ENCODE peak calls at places on chromosomes 4 and X, in ten cellular contexts. One of them, this sample, is unnamed.

GRCh38 chr4:38574559-38575333 is 89.3 kb upstream of the KLF3 start:
- DNase-seq in stimulated activated effector memory CD8-positive, alpha-beta T cell treated with anti-CD3 and anti-CD28 coated beads, Interleukin-12 subunit alpha, Interleukin-12 subunit beta, amount 100 ng/mL, for 72 hours: no peak
- DNase-seq in mesendoderm: no peak
- DNase-seq in progenitor cell of endocrine pancreas: no peak
- DNase-seq in ovary: no peak
- DNase-seq in HT-29: peak
- DNase-seq in aorta: no peak
- DNase-seq in neural progenitor cell: no peak
- DNase-seq in dermis microvascular lymphatic vessel endothelial cell: no peak
- DNase-seq in Panc1: no peak
- DNase-seq in this sample: no peak

GRCh38 chr4:13920901-13921300 is 293.4 kb upstream of the BOD1L1 start:
- DNase-seq in stimulated activated effector memory CD8-positive, alpha-beta T cell treated with anti-CD3 and anti-CD28 coated beads, Interleukin-12 subunit alpha, Interleukin-12 subunit beta, amount 100 ng/mL, for 72 hours: no peak
- DNase-seq in mesendoderm: peak
- DNase-seq in progenitor cell of endocrine pancreas: no peak
- DNase-seq in ovary: no peak
- DNase-seq in HT-29: peak
- DNase-seq in aorta: no peak
- DNase-seq in neural progenitor cell: no peak
- DNase-seq in dermis microvascular lymphatic vessel endothelial cell: no peak
- DNase-seq in Panc1: peak
- DNase-seq in this sample: no peak

GRCh38 chrX:7198499-7198898 is 50.5 kb upstream of the PUDP start:
- DNase-seq in stimulated activated effector memory CD8-positive, alpha-beta T cell treated with anti-CD3 and anti-CD28 coated beads, Interleukin-12 subunit alpha, Interleukin-12 subunit beta, amount 100 ng/mL, for 72 hours: no peak
- DNase-seq in mesendoderm: peak
- DNase-seq in progenitor cell of endocrine pancreas: no peak
- DNase-seq in ovary: no peak
- DNase-seq in HT-29: no peak
- DNase-seq in aorta: no peak
- DNase-seq in neural progenitor cell: no peak
- DNase-seq in dermis microvascular lymphatic vessel endothelial cell: no peak
- DNase-seq in Panc1: no peak
- DNase-seq in this sample: no peak

GRCh38 chr4:6781561-6781960 is 966 bp upstream of the KIAA0232 start:
- DNase-seq in stimulated activated effector memory CD8-positive, alpha-beta T cell treated with anti-CD3 and anti-CD28 coated beads, Interleukin-12 subunit alpha, Interleukin-12 subunit beta, amount 100 ng/mL, for 72 hours: no peak
- DNase-seq in mesendoderm: no peak
- DNase-seq in progenitor cell of endocrine pancreas: no peak
- DNase-seq in ovary: no peak
- DNase-seq in HT-29: peak
- DNase-seq in aorta: no peak
- DNase-seq in neural progenitor cell: no peak
- DNase-seq in dermis microvascular lymphatic vessel endothelial cell: no peak
- DNase-seq in Panc1: no peak
- DNase-seq in this sample: no peak

GRCh38 chrX:115591856-115592842 is 31.2 kb downstream of the PLS3 start:
- DNase-seq in stimulated activated effector memory CD8-positive, alpha-beta T cell treated with anti-CD3 and anti-CD28 coated beads, Interleukin-12 subunit alpha, Interleukin-12 subunit beta, amount 100 ng/mL, for 72 hours: no peak
- DNase-seq in mesendoderm: no peak
- DNase-seq in progenitor cell of endocrine pancreas: no peak
- DNase-seq in ovary: no peak
- DNase-seq in HT-29: no peak
- DNase-seq in aorta: no peak
- DNase-seq in neural progenitor cell: no peak
- DNase-seq in dermis microvascular lymphatic vessel endothelial cell: no peak
- DNase-seq in Panc1: no peak
- DNase-seq in this sample: no peak

GRCh38 chrX:24590111-24590510 is 57.0 kb downstream of the PCYT1B start:
- DNase-seq in stimulated activated effector memory CD8-positive, alpha-beta T cell treated with anti-CD3 and anti-CD28 coated beads, Interleukin-12 subunit alpha, Interleukin-12 subunit beta, amount 100 ng/mL, for 72 hours: no peak
- DNase-seq in mesendoderm: no peak
- DNase-seq in progenitor cell of endocrine pancreas: no peak
- DNase-seq in ovary: no peak
- DNase-seq in HT-29: no peak
- DNase-seq in aorta: no peak
- DNase-seq in neural progenitor cell: no peak
- DNase-seq in dermis microvascular lymphatic vessel endothelial cell: no peak
- DNase-seq in Panc1: no peak
- DNase-seq in this sample: no peak

GRCh38 chr4:123430031-123430430 is 33.4 kb downstream of the SPRY1 start:
- DNase-seq in stimulated activated effector memory CD8-positive, alpha-beta T cell treated with anti-CD3 and anti-CD28 coated beads, Interleukin-12 subunit alpha, Interleukin-12 subunit beta, amount 100 ng/mL, for 72 hours: peak
- DNase-seq in mesendoderm: no peak
- DNase-seq in progenitor cell of endocrine pancreas: no peak
- DNase-seq in ovary: no peak
- DNase-seq in HT-29: no peak
- DNase-seq in aorta: no peak
- DNase-seq in neural progenitor cell: no peak
- DNase-seq in dermis microvascular lymphatic vessel endothelial cell: no peak
- DNase-seq in Panc1: no peak
- DNase-seq in this sample: no peak

GRCh38 chrX:120456973-120457372 is 12.1 kb downstream of the LAMP2 start:
- DNase-seq in stimulated activated effector memory CD8-positive, alpha-beta T cell treated with anti-CD3 and anti-CD28 coated beads, Interleukin-12 subunit alpha, Interleukin-12 subunit beta, amount 100 ng/mL, for 72 hours: no peak
- DNase-seq in mesendoderm: no peak
- DNase-seq in progenitor cell of endocrine pancreas: no peak
- DNase-seq in ovary: no peak
- DNase-seq in HT-29: no peak
- DNase-seq in aorta: no peak
- DNase-seq in neural progenitor cell: no peak
- DNase-seq in dermis microvascular lymphatic vessel endothelial cell: no peak
- DNase-seq in Panc1: no peak
- DNase-seq in this sample: no peak

GRCh38 chr4:128163177-128164117 is 102.3 kb downstream of the LARP1B start:
- DNase-seq in stimulated activated effector memory CD8-positive, alpha-beta T cell treated with anti-CD3 and anti-CD28 coated beads, Interleukin-12 subunit alpha, Interleukin-12 subunit beta, amount 100 ng/mL, for 72 hours: no peak
- DNase-seq in mesendoderm: peak
- DNase-seq in progenitor cell of endocrine pancreas: no peak
- DNase-seq in ovary: no peak
- DNase-seq in HT-29: peak
- DNase-seq in aorta: no peak
- DNase-seq in neural progenitor cell: no peak
- DNase-seq in dermis microvascular lymphatic vessel endothelial cell: peak
- DNase-seq in Panc1: peak
- DNase-seq in this sample: no peak

GRCh38 chr4:6228158-6229067 is 28.1 kb upstream of the JAKMIP1 start:
- DNase-seq in stimulated activated effector memory CD8-positive, alpha-beta T cell treated with anti-CD3 and anti-CD28 coated beads, Interleukin-12 subunit alpha, Interleukin-12 subunit beta, amount 100 ng/mL, for 72 hours: no peak
- DNase-seq in mesendoderm: no peak
- DNase-seq in progenitor cell of endocrine pancreas: no peak
- DNase-seq in ovary: no peak
- DNase-seq in HT-29: no peak
- DNase-seq in aorta: peak
- DNase-seq in neural progenitor cell: no peak
- DNase-seq in dermis microvascular lymphatic vessel endothelial cell: no peak
- DNase-seq in Panc1: no peak
- DNase-seq in this sample: no peak

GRCh38 chrX:20729421-20729820 is 462.7 kb upstream of the RPS6KA3 start:
- DNase-seq in stimulated activated effector memory CD8-positive, alpha-beta T cell treated with anti-CD3 and anti-CD28 coated beads, Interleukin-12 subunit alpha, Interleukin-12 subunit beta, amount 100 ng/mL, for 72 hours: no peak
- DNase-seq in mesendoderm: no peak
- DNase-seq in progenitor cell of endocrine pancreas: no peak
- DNase-seq in ovary: no peak
- DNase-seq in HT-29: peak
- DNase-seq in aorta: no peak
- DNase-seq in neural progenitor cell: no peak
- DNase-seq in dermis microvascular lymphatic vessel endothelial cell: no peak
- DNase-seq in Panc1: no peak
- DNase-seq in this sample: no peak

GRCh38 chrX:72308566-72309296 is 3.0 kb upstream of the CITED1 start:
- DNase-seq in stimulated activated effector memory CD8-positive, alpha-beta T cell treated with anti-CD3 and anti-CD28 coated beads, Interleukin-12 subunit alpha, Interleukin-12 subunit beta, amount 100 ng/mL, for 72 hours: peak
- DNase-seq in mesendoderm: peak
- DNase-seq in progenitor cell of endocrine pancreas: no peak
- DNase-seq in ovary: peak
- DNase-seq in HT-29: peak
- DNase-seq in aorta: peak
- DNase-seq in neural progenitor cell: peak
- DNase-seq in dermis microvascular lymphatic vessel endothelial cell: peak
- DNase-seq in Panc1: peak
- DNase-seq in this sample: peak

GRCh38 chr4:98677799-98678198 is 19.4 kb upstream of the TSPAN5 start:
- DNase-seq in stimulated activated effector memory CD8-positive, alpha-beta T cell treated with anti-CD3 and anti-CD28 coated beads, Interleukin-12 subunit alpha, Interleukin-12 subunit beta, amount 100 ng/mL, for 72 hours: no peak
- DNase-seq in mesendoderm: no peak
- DNase-seq in progenitor cell of endocrine pancreas: no peak
- DNase-seq in ovary: no peak
- DNase-seq in HT-29: no peak
- DNase-seq in aorta: no peak
- DNase-seq in neural progenitor cell: no peak
- DNase-seq in dermis microvascular lymphatic vessel endothelial cell: no peak
- DNase-seq in Panc1: no peak
- DNase-seq in this sample: no peak

GRCh38 chr4:133524369-133524768 is 375.3 kb downstream of the PCDH10 start:
- DNase-seq in stimulated activated effector memory CD8-positive, alpha-beta T cell treated with anti-CD3 and anti-CD28 coated beads, Interleukin-12 subunit alpha, Interleukin-12 subunit beta, amount 100 ng/mL, for 72 hours: no peak
- DNase-seq in mesendoderm: no peak
- DNase-seq in progenitor cell of endocrine pancreas: no peak
- DNase-seq in ovary: no peak
- DNase-seq in HT-29: no peak
- DNase-seq in aorta: no peak
- DNase-seq in neural progenitor cell: no peak
- DNase-seq in dermis microvascular lymphatic vessel endothelial cell: no peak
- DNase-seq in Panc1: no peak
- DNase-seq in this sample: no peak

GRCh38 chr4:3483471-3483921 is 20.4 kb downstream of the DOK7 start:
- DNase-seq in stimulated activated effector memory CD8-positive, alpha-beta T cell treated with anti-CD3 and anti-CD28 coated beads, Interleukin-12 subunit alpha, Interleukin-12 subunit beta, amount 100 ng/mL, for 72 hours: no peak
- DNase-seq in mesendoderm: no peak
- DNase-seq in progenitor cell of endocrine pancreas: no peak
- DNase-seq in ovary: no peak
- DNase-seq in HT-29: no peak
- DNase-seq in aorta: peak
- DNase-seq in neural progenitor cell: peak
- DNase-seq in dermis microvascular lymphatic vessel endothelial cell: no peak
- DNase-seq in Panc1: no peak
- DNase-seq in this sample: no peak

GRCh38 chr4:149145803-149146202 is 669.8 kb downstream of the IQCM start:
- DNase-seq in stimulated activated effector memory CD8-positive, alpha-beta T cell treated with anti-CD3 and anti-CD28 coated beads, Interleukin-12 subunit alpha, Interleukin-12 subunit beta, amount 100 ng/mL, for 72 hours: no peak
- DNase-seq in mesendoderm: no peak
- DNase-seq in progenitor cell of endocrine pancreas: no peak
- DNase-seq in ovary: no peak
- DNase-seq in HT-29: no peak
- DNase-seq in aorta: no peak
- DNase-seq in neural progenitor cell: no peak
- DNase-seq in dermis microvascular lymphatic vessel endothelial cell: no peak
- DNase-seq in Panc1: no peak
- DNase-seq in this sample: no peak

GRCh38 chr4:38310446-38311043 is 350.3 kb downstream of the PTTG2 start:
- DNase-seq in stimulated activated effector memory CD8-positive, alpha-beta T cell treated with anti-CD3 and anti-CD28 coated beads, Interleukin-12 subunit alpha, Interleukin-12 subunit beta, amount 100 ng/mL, for 72 hours: peak
- DNase-seq in mesendoderm: peak
- DNase-seq in progenitor cell of endocrine pancreas: no peak
- DNase-seq in ovary: no peak
- DNase-seq in HT-29: no peak
- DNase-seq in aorta: no peak
- DNase-seq in neural progenitor cell: no peak
- DNase-seq in dermis microvascular lymphatic vessel endothelial cell: no peak
- DNase-seq in Panc1: no peak
- DNase-seq in this sample: no peak

GRCh38 chr4:122456228-122457106 is at the start of gene IL2:
- DNase-seq in stimulated activated effector memory CD8-positive, alpha-beta T cell treated with anti-CD3 and anti-CD28 coated beads, Interleukin-12 subunit alpha, Interleukin-12 subunit beta, amount 100 ng/mL, for 72 hours: no peak
- DNase-seq in mesendoderm: no peak
- DNase-seq in progenitor cell of endocrine pancreas: no peak
- DNase-seq in ovary: no peak
- DNase-seq in HT-29: no peak
- DNase-seq in aorta: no peak
- DNase-seq in neural progenitor cell: no peak
- DNase-seq in dermis microvascular lymphatic vessel endothelial cell: no peak
- DNase-seq in Panc1: no peak
- DNase-seq in this sample: no peak

This sample was measured in WTC11.